ENCODE peak calls at places on chromosomes 5 and 9, in seven cellular contexts. One of them, this sample, is unnamed.

GRCh38 chr9:110073356-110073666 is 134.6 kb downstream of the C9orf152 start:
- DNase-seq in PC-3: no peak
- DNase-seq in suprapubic skin: no peak
- DNase-seq in IMR-90: no peak
- DNase-seq in dorsolateral prefrontal cortex: no peak
- DNase-seq in heart right ventricle: no peak
- DNase-seq in cardiac fibroblast: no peak
- DNase-seq in this sample: no peak

GRCh38 chr5:123937230-123937629 is 425.3 kb downstream of the CSNK1G3 start:
- DNase-seq in PC-3: peak; percentile 72
- DNase-seq in suprapubic skin: no peak
- DNase-seq in IMR-90: peak; percentile 67
- DNase-seq in dorsolateral prefrontal cortex: no peak
- DNase-seq in heart right ventricle: no peak
- DNase-seq in cardiac fibroblast: peak; percentile 77
- DNase-seq in this sample: no peak

GRCh38 chr5:39709032-39709431 is 284.3 kb upstream of the DAB2 start:
- DNase-seq in PC-3: no peak
- DNase-seq in suprapubic skin: no peak
- DNase-seq in IMR-90: no peak
- DNase-seq in dorsolateral prefrontal cortex: no peak
- DNase-seq in heart right ventricle: no peak
- DNase-seq in cardiac fibroblast: no peak
- DNase-seq in this sample: no peak

GRCh38 chr9:101398930-101399640 is 434 bp downstream of the ZNF189 start:
- DNase-seq in PC-3: no peak
- DNase-seq in suprapubic skin: peak; percentile 84
- DNase-seq in IMR-90: no peak
- DNase-seq in dorsolateral prefrontal cortex: no peak
- DNase-seq in heart right ventricle: no peak
- DNase-seq in cardiac fibroblast: no peak
- DNase-seq in this sample: no peak

GRCh38 chr9:135478858-135479468 is 619 bp upstream of the PPP1R26 start:
- DNase-seq in PC-3: peak; percentile 45
- DNase-seq in suprapubic skin: no peak
- DNase-seq in IMR-90: no peak
- DNase-seq in dorsolateral prefrontal cortex: peak; percentile 54
- DNase-seq in heart right ventricle: no peak
- DNase-seq in cardiac fibroblast: peak; percentile 38
- DNase-seq in this sample: no peak

GRCh38 chr9:21993007-21993406 is 1.2 kb downstream of the CDKN2A start:
- DNase-seq in PC-3: no peak
- DNase-seq in suprapubic skin: no peak
- DNase-seq in IMR-90: no peak
- DNase-seq in dorsolateral prefrontal cortex: no peak
- DNase-seq in heart right ventricle: no peak
- DNase-seq in cardiac fibroblast: no peak
- DNase-seq in this sample: no peak

GRCh38 chr5:69502375-69503143 is 10.0 kb downstream of the OCLN start:
- DNase-seq in PC-3: peak; percentile 42
- DNase-seq in suprapubic skin: no peak
- DNase-seq in IMR-90: peak; percentile 87
- DNase-seq in dorsolateral prefrontal cortex: no peak
- DNase-seq in heart right ventricle: no peak
- DNase-seq in cardiac fibroblast: peak; percentile 33
- DNase-seq in this sample: no peak

GRCh38 chr5:4643960-4644359 is 496.2 kb upstream of the ADAMTS16 start:
- DNase-seq in PC-3: no peak
- DNase-seq in suprapubic skin: no peak
- DNase-seq in IMR-90: no peak
- DNase-seq in dorsolateral prefrontal cortex: no peak
- DNase-seq in heart right ventricle: no peak
- DNase-seq in cardiac fibroblast: no peak
- DNase-seq in this sample: no peak

GRCh38 chr5:142970440-142970788 is 200.2 kb downstream of the ARHGAP26 start:
- DNase-seq in PC-3: no peak
- DNase-seq in suprapubic skin: no peak
- DNase-seq in IMR-90: no peak
- DNase-seq in dorsolateral prefrontal cortex: no peak
- DNase-seq in heart right ventricle: no peak
- DNase-seq in cardiac fibroblast: no peak
- DNase-seq in this sample: no peak

GRCh38 chr5:67815455-67816391 is 399.8 kb upstream of the PIK3R1 start:
- DNase-seq in PC-3: peak; percentile 1
- DNase-seq in suprapubic skin: no peak
- DNase-seq in IMR-90: no peak
- DNase-seq in dorsolateral prefrontal cortex: no peak
- DNase-seq in heart right ventricle: no peak
- DNase-seq in cardiac fibroblast: peak; percentile 15
- DNase-seq in this sample: no peak

GRCh38 chr9:128619127-128619526 is 37.5 kb downstream of the DYNC2I2 start:
- DNase-seq in PC-3: no peak
- DNase-seq in suprapubic skin: no peak
- DNase-seq in IMR-90: no peak
- DNase-seq in dorsolateral prefrontal cortex: no peak
- DNase-seq in heart right ventricle: no peak
- DNase-seq in cardiac fibroblast: no peak
- DNase-seq in this sample: no peak

GRCh38 chr5:33261305-33261704 is 179.5 kb upstream of the TARS1 start:
- DNase-seq in PC-3: peak; percentile 59
- DNase-seq in suprapubic skin: no peak
- DNase-seq in IMR-90: peak; percentile 89
- DNase-seq in dorsolateral prefrontal cortex: no peak
- DNase-seq in heart right ventricle: no peak
- DNase-seq in cardiac fibroblast: peak; percentile 61
- DNase-seq in this sample: no peak

GRCh38 chr9:129584136-129584535 is 36.8 kb downstream of the C9orf50 start:
- DNase-seq in PC-3: peak; percentile 72
- DNase-seq in suprapubic skin: no peak
- DNase-seq in IMR-90: peak; percentile 85
- DNase-seq in dorsolateral prefrontal cortex: peak; percentile 69
- DNase-seq in heart right ventricle: no peak
- DNase-seq in cardiac fibroblast: peak; percentile 91
- DNase-seq in this sample: no peak

GRCh38 chr5:140926903-140927573 is 939 bp downstream of the PCDHAC1 start:
- DNase-seq in PC-3: peak; percentile 37
- DNase-seq in suprapubic skin: no peak
- DNase-seq in IMR-90: no peak
- DNase-seq in dorsolateral prefrontal cortex: peak; percentile 41
- DNase-seq in heart right ventricle: peak; percentile 24
- DNase-seq in cardiac fibroblast: peak; percentile 11
- DNase-seq in this sample: no peak

GRCh38 chr5:81167544-81167943 is 65.6 kb upstream of the CKMT2 start:
- DNase-seq in PC-3: no peak
- DNase-seq in suprapubic skin: no peak
- DNase-seq in IMR-90: no peak
- DNase-seq in dorsolateral prefrontal cortex: no peak
- DNase-seq in heart right ventricle: no peak
- DNase-seq in cardiac fibroblast: no peak
- DNase-seq in this sample: no peak

GRCh38 chr5:137137013-137137632 is 362.0 kb downstream of the SPOCK1 start:
- DNase-seq in PC-3: no peak
- DNase-seq in suprapubic skin: no peak
- DNase-seq in IMR-90: no peak
- DNase-seq in dorsolateral prefrontal cortex: no peak
- DNase-seq in heart right ventricle: no peak
- DNase-seq in cardiac fibroblast: peak; percentile 62
- DNase-seq in this sample: no peak

GRCh38 chr5:6383376-6383775 is 5.0 kb upstream of the MED10 start:
- DNase-seq in PC-3: no peak
- DNase-seq in suprapubic skin: no peak
- DNase-seq in IMR-90: no peak
- DNase-seq in dorsolateral prefrontal cortex: no peak
- DNase-seq in heart right ventricle: no peak
- DNase-seq in cardiac fibroblast: no peak
- DNase-seq in this sample: peak; percentile 82

GRCh38 chr5:1515921-1516571 is 7.7 kb downstream of the LPCAT1 start:
- DNase-seq in PC-3: peak; percentile 98
- DNase-seq in suprapubic skin: peak; percentile 69
- DNase-seq in IMR-90: peak; percentile 55
- DNase-seq in dorsolateral prefrontal cortex: no peak
- DNase-seq in heart right ventricle: peak; percentile 4
- DNase-seq in cardiac fibroblast: no peak
- DNase-seq in this sample: peak; percentile 74

GRCh38 chr5:151448038-151448985 is 909 bp downstream of the SLC36A1 start:
- DNase-seq in PC-3: peak; percentile 60
- DNase-seq in suprapubic skin: no peak
- DNase-seq in IMR-90: no peak
- DNase-seq in dorsolateral prefrontal cortex: no peak
- DNase-seq in heart right ventricle: no peak
- DNase-seq in cardiac fibroblast: no peak
- DNase-seq in this sample: no peak

GRCh38 chr5:16461026-16461425 is 4.6 kb downstream of the ZNF622 start:
- DNase-seq in PC-3: no peak
- DNase-seq in suprapubic skin: no peak
- DNase-seq in IMR-90: peak; percentile 70
- DNase-seq in dorsolateral prefrontal cortex: no peak
- DNase-seq in heart right ventricle: no peak
- DNase-seq in cardiac fibroblast: no peak
- DNase-seq in this sample: no peak

GRCh38 chr9:88411471-88411870 is 23.2 kb downstream of the SPIN1 start:
- DNase-seq in PC-3: no peak
- DNase-seq in suprapubic skin: no peak
- DNase-seq in IMR-90: no peak
- DNase-seq in dorsolateral prefrontal cortex: no peak
- DNase-seq in heart right ventricle: no peak
- DNase-seq in cardiac fibroblast: no peak
- DNase-seq in this sample: no peak

GRCh38 chr5:149175346-149176113 is 34.2 kb downstream of the ABLIM3 start:
- DNase-seq in PC-3: no peak
- DNase-seq in suprapubic skin: peak; percentile 83
- DNase-seq in IMR-90: no peak
- DNase-seq in dorsolateral prefrontal cortex: no peak
- DNase-seq in heart right ventricle: peak; percentile 75
- DNase-seq in cardiac fibroblast: peak; percentile 61
- DNase-seq in this sample: no peak

GRCh38 chr5:171445910-171446516 is 26.6 kb downstream of the FGF18 start:
- DNase-seq in PC-3: no peak
- DNase-seq in suprapubic skin: no peak
- DNase-seq in IMR-90: peak; percentile 83
- DNase-seq in dorsolateral prefrontal cortex: no peak
- DNase-seq in heart right ventricle: peak; percentile 44
- DNase-seq in cardiac fibroblast: peak; percentile 79
- DNase-seq in this sample: no peak

GRCh38 chr9:82805027-82805426 is 257.9 kb downstream of the RASEF start:
- DNase-seq in PC-3: no peak
- DNase-seq in suprapubic skin: no peak
- DNase-seq in IMR-90: no peak
- DNase-seq in dorsolateral prefrontal cortex: no peak
- DNase-seq in heart right ventricle: no peak
- DNase-seq in cardiac fibroblast: no peak
- DNase-seq in this sample: no peak
- TF ChIP-seq CTCF in PC-3: peak; percentile 26
- TF ChIP-seq CTCF in suprapubic skin: no peak
- TF ChIP-seq CTCF in IMR-90: no peak
- TF ChIP-seq CTCF in dorsolateral prefrontal cortex: peak; percentile 28
- TF ChIP-seq CTCF in heart right ventricle: no peak
- TF ChIP-seq CTCF in cardiac fibroblast: no peak
- TF ChIP-seq CTCF in this sample: no peak

GRCh38 chr9:96222132-96222531 is 79.8 kb downstream of the HSD17B3 start:
- DNase-seq in PC-3: peak; percentile 17
- DNase-seq in suprapubic skin: no peak
- DNase-seq in IMR-90: no peak
- DNase-seq in dorsolateral prefrontal cortex: no peak
- DNase-seq in heart right ventricle: no peak
- DNase-seq in cardiac fibroblast: peak; percentile 25
- DNase-seq in this sample: no peak
- TF ChIP-seq CTCF in PC-3: peak; percentile 74
- TF ChIP-seq CTCF in suprapubic skin: no peak
- TF ChIP-seq CTCF in IMR-90: peak; percentile 43
- TF ChIP-seq CTCF in dorsolateral prefrontal cortex: peak; percentile 23
- TF ChIP-seq CTCF in heart right ventricle: peak; percentile 21
- TF ChIP-seq CTCF in cardiac fibroblast: peak; percentile 58
- TF ChIP-seq CTCF in this sample: peak; percentile 53

DNA sequence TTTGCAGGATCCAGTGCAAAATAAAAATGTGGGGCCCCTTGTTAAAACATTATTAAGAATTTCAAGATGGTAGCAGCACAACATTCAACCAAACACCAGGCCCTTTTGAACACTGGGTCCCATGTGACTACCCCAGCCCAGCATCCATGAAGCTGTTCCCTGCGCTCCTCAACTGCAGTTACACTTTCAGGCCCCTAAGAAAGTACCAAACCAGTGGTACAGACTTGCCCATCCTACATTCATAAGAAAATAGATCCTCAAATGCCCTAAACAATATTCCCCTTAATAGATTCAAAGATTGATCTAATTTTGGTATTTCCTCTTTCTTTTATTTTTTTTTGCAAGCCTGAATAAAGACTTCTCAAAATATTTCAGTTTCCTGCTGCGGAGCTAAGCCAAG is 201.7 kb downstream of the EFNA5 start:
- DNase-seq in PC-3: no peak
- DNase-seq in suprapubic skin: no peak
- DNase-seq in IMR-90: no peak
- DNase-seq in dorsolateral prefrontal cortex: no peak
- DNase-seq in heart right ventricle: no peak
- DNase-seq in cardiac fibroblast: no peak
- DNase-seq in this sample: no peak
- TF ChIP-seq CTCF in PC-3: no peak
- TF ChIP-seq CTCF in suprapubic skin: no peak
- TF ChIP-seq CTCF in IMR-90: no peak
- TF ChIP-seq CTCF in dorsolateral prefrontal cortex: no peak
- TF ChIP-seq CTCF in heart right ventricle: no peak
- TF ChIP-seq CTCF in cardiac fibroblast: peak; percentile 8
- TF ChIP-seq CTCF in this sample: no peak

DNA sequence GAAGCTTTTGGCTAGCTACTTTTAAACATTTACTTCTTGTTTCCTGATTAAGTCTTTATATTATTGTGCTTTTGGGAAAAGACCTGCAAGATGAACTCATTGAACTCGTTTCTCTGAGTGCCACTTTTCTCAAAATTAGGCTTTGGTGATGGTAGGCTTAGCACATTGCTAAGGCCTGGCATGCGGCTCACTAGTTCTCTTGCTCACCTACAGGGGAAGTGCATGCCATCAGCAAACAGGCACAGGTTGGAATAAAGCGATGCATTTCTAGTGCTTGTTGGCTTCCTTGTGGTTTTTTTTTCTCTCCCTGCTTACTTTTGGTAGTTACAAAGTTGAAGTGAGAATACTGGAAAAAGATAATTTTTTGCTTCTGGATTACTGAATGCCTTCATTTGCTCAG is 41.4 kb downstream of the TLE4 start:
- DNase-seq in PC-3: no peak
- DNase-seq in suprapubic skin: no peak
- DNase-seq in IMR-90: no peak
- DNase-seq in dorsolateral prefrontal cortex: no peak
- DNase-seq in heart right ventricle: no peak
- DNase-seq in cardiac fibroblast: no peak
- DNase-seq in this sample: no peak
- TF ChIP-seq CTCF in PC-3: no peak
- TF ChIP-seq CTCF in suprapubic skin: no peak
- TF ChIP-seq CTCF in IMR-90: no peak
- TF ChIP-seq CTCF in dorsolateral prefrontal cortex: no peak
- TF ChIP-seq CTCF in heart right ventricle: no peak
- TF ChIP-seq CTCF in cardiac fibroblast: no peak
- TF ChIP-seq CTCF in this sample: no peak

GRCh38 chr5:100311811-100312210 is 223.4 kb upstream of the FAM174A start:
- DNase-seq in PC-3: peak; percentile 29
- DNase-seq in suprapubic skin: no peak
- DNase-seq in IMR-90: no peak
- DNase-seq in dorsolateral prefrontal cortex: no peak
- DNase-seq in heart right ventricle: no peak
- DNase-seq in cardiac fibroblast: no peak
- DNase-seq in this sample: no peak
- TF ChIP-seq CTCF in PC-3: peak; percentile 41
- TF ChIP-seq CTCF in suprapubic skin: no peak
- TF ChIP-seq CTCF in IMR-90: no peak
- TF ChIP-seq CTCF in dorsolateral prefrontal cortex: no peak
- TF ChIP-seq CTCF in heart right ventricle: no peak
- TF ChIP-seq CTCF in cardiac fibroblast: no peak
- TF ChIP-seq CTCF in this sample: no peak

This sample was measured in osteocyte.